ENCODE peak calls at places on chromosome 19, in ten cellular contexts. H, R, O, C, Q, I, D, M, Z and K are unnamed samples.

GRCh38 chr19:10338940-10339339 is 484 bp downstream of the ICAM3 start:
- DNase-seq in H (no peak), R (no peak), O (no peak), C (no peak), Q (no peak), I (no peak), D (no peak), M (no peak), Z (no peak), K (no peak)

GRCh38 chr19:2475018-2475701 is 767 bp upstream of the GADD45B start:
- DNase-seq in H (peak), R (no peak), O (peak), C (no peak), Q (peak), I (no peak), D (no peak), M (peak), Z (no peak), K (peak)

GRCh38 chr19:16627194-16627927 is 643 bp downstream of the MED26 start:
- DNase-seq in H (peak), R (no peak), O (no peak), C (no peak), Q (peak), I (no peak), D (no peak), M (peak), Z (no peak), K (no peak)

GRCh38 chr19:3981373-3981735 is 3.9 kb downstream of the EEF2 start:
- DNase-seq in H (no peak), R (no peak), O (no peak), C (no peak), Q (no peak), I (no peak), D (no peak), M (no peak), Z (no peak), K (no peak)

GRCh38 chr19:4877753-4878490 is 10.5 kb upstream of the PLIN3 start:
- DNase-seq in H (no peak), R (peak), O (peak), C (no peak), Q (peak), I (no peak), D (no peak), M (no peak), Z (no peak), K (no peak)

GRCh38 chr19:38993271-38993670 is 17.7 kb upstream of the FBXO17 start:
- DNase-seq in H (peak), R (no peak), O (no peak), C (no peak), Q (peak), I (no peak), D (no peak), M (no peak), Z (peak), K (no peak)

GRCh38 chr19:3122512-3122870 is 13.3 kb upstream of the GNA15 start:
- DNase-seq in H (no peak), R (no peak), O (peak), C (no peak), Q (no peak), I (no peak), D (no peak), M (no peak), Z (no peak), K (no peak)

GRCh38 chr19:37692956-37693660 is 26.5 kb downstream of the ZNF607 start:
- DNase-seq in H (no peak), R (no peak), O (no peak), C (no peak), Q (no peak), I (no peak), D (no peak), M (no peak), Z (no peak), K (no peak)

GRCh38 chr19:18211683-18212082 is 7.8 kb upstream of the RAB3A start:
- DNase-seq in H (no peak), R (no peak), O (no peak), C (no peak), Q (no peak), I (no peak), D (no peak), M (no peak), Z (no peak), K (no peak)

GRCh38 chr19:16457954-16458331 is 13.8 kb downstream of the EPS15L1 start:
- DNase-seq in H (no peak), R (no peak), O (no peak), C (no peak), Q (no peak), I (no peak), D (no peak), M (no peak), Z (no peak), K (no peak)

GRCh38 chr19:33216198-33216830 is 9.3 kb downstream of the SLC7A10 start:
- DNase-seq in H (no peak), R (peak), O (no peak), C (no peak), Q (no peak), I (no peak), D (no peak), M (no peak), Z (no peak), K (no peak)

GRCh38 chr19:31364956-31365355 is 15.7 kb upstream of the TSHZ3 start:
- DNase-seq in H (no peak), R (no peak), O (no peak), C (no peak), Q (no peak), I (no peak), D (no peak), M (no peak), Z (no peak), K (no peak)

GRCh38 chr19:17648097-17648660 is 40.0 kb downstream of the UNC13A start:
- DNase-seq in H (no peak), R (peak), O (no peak), C (no peak), Q (no peak), I (no peak), D (no peak), M (no peak), Z (no peak), K (no peak)

GRCh38 chr19:40601061-40601973 is at the start of gene LTBP4:
- DNase-seq in H (peak), R (peak), O (peak), C (no peak), Q (peak), I (no peak), D (no peak), M (no peak), Z (no peak), K (no peak)

GRCh38 chr19:24059572-24060295 is 27.3 kb upstream of the ZNF254 start:
- DNase-seq in H (no peak), R (no peak), O (no peak), C (no peak), Q (no peak), I (no peak), D (no peak), M (no peak), Z (no peak), K (no peak)

GRCh38 chr19:57620673-57621348 is 6.8 kb downstream of the ZNF134 start:
- DNase-seq in H (peak), R (no peak), O (no peak), C (no peak), Q (peak), I (no peak), D (no peak), M (no peak), Z (no peak), K (no peak)

GRCh38 chr19:29323046-29323971 is 110.4 kb upstream of the UQCRFS1 start:
- DNase-seq in H (no peak), R (peak), O (no peak), C (no peak), Q (no peak), I (no peak), D (no peak), M (no peak), Z (no peak), K (no peak)

GRCh38 chr19:53088091-53088490 is 15.1 kb downstream of the ZNF160 start:
- DNase-seq in H (peak), R (no peak), O (no peak), C (no peak), Q (peak), I (no peak), D (no peak), M (no peak), Z (no peak), K (no peak)

GRCh38 chr19:1673645-1674292 is 21.4 kb upstream of the TCF3 start:
- DNase-seq in H (no peak), R (peak), O (no peak), C (no peak), Q (no peak), I (no peak), D (no peak), M (no peak), Z (no peak), K (no peak)

GRCh38 chr19:46748325-46749109 is 2.3 kb upstream of the STRN4 start:
- DNase-seq in H (peak), R (peak), O (peak), C (no peak), Q (peak), I (peak), D (no peak), M (peak), Z (no peak), K (peak)

GRCh38 chr19:33299061-33299665 is 3.2 kb downstream of the CEBPA start:
- DNase-seq in H (no peak), R (no peak), O (no peak), C (no peak), Q (no peak), I (no peak), D (no peak), M (no peak), Z (no peak), K (no peak)

GRCh38 chr19:6737284-6737872 is at the start of gene GPR108:
- DNase-seq in H (peak), R (peak), O (peak), C (peak), Q (peak), I (peak), D (peak), M (peak), Z (peak), K (peak)

GRCh38 chr19:7554990-7555864 is 19.7 kb downstream of the PNPLA6 start:
- DNase-seq in H (peak), R (peak), O (no peak), C (no peak), Q (peak), I (no peak), D (peak), M (no peak), Z (no peak), K (no peak)